ENCODE peak calls at places on chromosome 13, in seven cellular contexts. One of them, this sample, is unnamed.

GRCh38 chr13:108095036-108095435 is 120.3 kb downstream of the LIG4 start:
- DNase-seq in HCT116: no peak
- DNase-seq in transverse colon: no peak
- DNase-seq in body of pancreas: no peak
- DNase-seq in uterus: no peak
- DNase-seq in right lobe of liver: no peak
- DNase-seq in adrenal gland: no peak
- DNase-seq in this sample: no peak

GRCh38 chr13:47639716-47640447 is 361.2 kb downstream of the SUCLA2 start:
- DNase-seq in HCT116: no peak
- DNase-seq in transverse colon: no peak
- DNase-seq in body of pancreas: no peak
- DNase-seq in uterus: no peak
- DNase-seq in right lobe of liver: no peak
- DNase-seq in adrenal gland: no peak
- DNase-seq in this sample: no peak

GRCh38 chr13:111874981-111875380 is 192.0 kb upstream of the SOX1 start:
- DNase-seq in HCT116: no peak
- DNase-seq in transverse colon: no peak
- DNase-seq in body of pancreas: no peak
- DNase-seq in uterus: no peak
- DNase-seq in right lobe of liver: no peak
- DNase-seq in adrenal gland: no peak
- DNase-seq in this sample: no peak

GRCh38 chr13:37443538-37443937 is 155.0 kb downstream of the POSTN start:
- DNase-seq in HCT116: no peak
- DNase-seq in transverse colon: no peak
- DNase-seq in body of pancreas: no peak
- DNase-seq in uterus: no peak
- DNase-seq in right lobe of liver: no peak
- DNase-seq in adrenal gland: no peak
- DNase-seq in this sample: no peak

GRCh38 chr13:110628477-110628793 is 13.1 kb downstream of the NAXD start:
- DNase-seq in HCT116: no peak
- DNase-seq in transverse colon: peak
- DNase-seq in body of pancreas: peak
- DNase-seq in uterus: peak
- DNase-seq in right lobe of liver: no peak
- DNase-seq in adrenal gland: peak
- DNase-seq in this sample: peak

GRCh38 chr13:50357586-50358118 is 342.4 kb downstream of the KCNRG start:
- DNase-seq in HCT116: no peak
- DNase-seq in transverse colon: no peak
- DNase-seq in body of pancreas: peak
- DNase-seq in uterus: peak
- DNase-seq in right lobe of liver: no peak
- DNase-seq in adrenal gland: peak
- DNase-seq in this sample: peak

GRCh38 chr13:46492946-46493345 is 60.0 kb upstream of the LRCH1 start:
- DNase-seq in HCT116: peak
- DNase-seq in transverse colon: no peak
- DNase-seq in body of pancreas: peak
- DNase-seq in uterus: no peak
- DNase-seq in right lobe of liver: no peak
- DNase-seq in adrenal gland: no peak
- DNase-seq in this sample: no peak

GRCh38 chr13:27053235-27053884 is 118.3 kb downstream of the USP12 start:
- DNase-seq in HCT116: no peak
- DNase-seq in transverse colon: no peak
- DNase-seq in body of pancreas: no peak
- DNase-seq in uterus: no peak
- DNase-seq in right lobe of liver: no peak
- DNase-seq in adrenal gland: no peak
- DNase-seq in this sample: no peak

GRCh38 chr13:91174886-91175501 is 172.5 kb upstream of the MIR17HG start:
- DNase-seq in HCT116: no peak
- DNase-seq in transverse colon: no peak
- DNase-seq in body of pancreas: peak
- DNase-seq in uterus: no peak
- DNase-seq in right lobe of liver: no peak
- DNase-seq in adrenal gland: no peak
- DNase-seq in this sample: no peak

GRCh38 chr13:40666905-40667621 is 622 bp upstream of the FOXO1 start:
- DNase-seq in HCT116: no peak
- DNase-seq in transverse colon: peak
- DNase-seq in body of pancreas: peak
- DNase-seq in uterus: peak
- DNase-seq in right lobe of liver: peak
- DNase-seq in adrenal gland: peak
- DNase-seq in this sample: peak

GRCh38 chr13:96379967-96380366 is 290.1 kb downstream of the HS6ST3 start:
- DNase-seq in HCT116: no peak
- DNase-seq in transverse colon: no peak
- DNase-seq in body of pancreas: no peak
- DNase-seq in uterus: no peak
- DNase-seq in right lobe of liver: no peak
- DNase-seq in adrenal gland: no peak
- DNase-seq in this sample: no peak

GRCh38 chr13:103007427-103007762 is 58.8 kb downstream of the SLC10A2 start:
- DNase-seq in HCT116: no peak
- DNase-seq in transverse colon: no peak
- DNase-seq in body of pancreas: no peak
- DNase-seq in uterus: no peak
- DNase-seq in right lobe of liver: no peak
- DNase-seq in adrenal gland: no peak
- DNase-seq in this sample: no peak

GRCh38 chr13:100797921-100798320 is 123.3 kb upstream of the TMTC4 start:
- DNase-seq in HCT116: no peak
- DNase-seq in transverse colon: no peak
- DNase-seq in body of pancreas: no peak
- DNase-seq in uterus: no peak
- DNase-seq in right lobe of liver: no peak
- DNase-seq in adrenal gland: no peak
- DNase-seq in this sample: no peak

GRCh38 chr13:23610966-23611486 is 40.8 kb downstream of the TNFRSF19 start:
- DNase-seq in HCT116: no peak
- DNase-seq in transverse colon: no peak
- DNase-seq in body of pancreas: no peak
- DNase-seq in uterus: peak
- DNase-seq in right lobe of liver: no peak
- DNase-seq in adrenal gland: no peak
- DNase-seq in this sample: no peak

GRCh38 chr13:30808600-30808999 is 73.3 kb downstream of the ALOX5AP start:
- DNase-seq in HCT116: no peak
- DNase-seq in transverse colon: no peak
- DNase-seq in body of pancreas: no peak
- DNase-seq in uterus: no peak
- DNase-seq in right lobe of liver: no peak
- DNase-seq in adrenal gland: no peak
- DNase-seq in this sample: peak

GRCh38 chr13:19927117-19927734 is 31.3 kb upstream of the ZMYM2 start:
- DNase-seq in HCT116: peak
- DNase-seq in transverse colon: no peak
- DNase-seq in body of pancreas: no peak
- DNase-seq in uterus: no peak
- DNase-seq in right lobe of liver: no peak
- DNase-seq in adrenal gland: no peak
- DNase-seq in this sample: no peak

GRCh38 chr13:28097503-28097902 is 2.9 kb downstream of the FLT3 start:
- DNase-seq in HCT116: no peak
- DNase-seq in transverse colon: no peak
- DNase-seq in body of pancreas: no peak
- DNase-seq in uterus: no peak
- DNase-seq in right lobe of liver: no peak
- DNase-seq in adrenal gland: no peak
- DNase-seq in this sample: no peak

GRCh38 chr13:80374453-80374852 is 33.5 kb upstream of the SPRY2 start:
- DNase-seq in HCT116: no peak
- DNase-seq in transverse colon: no peak
- DNase-seq in body of pancreas: peak
- DNase-seq in uterus: peak
- DNase-seq in right lobe of liver: no peak
- DNase-seq in adrenal gland: no peak
- DNase-seq in this sample: peak

GRCh38 chr13:21689097-21689496 is 18.2 kb downstream of the FGF9 start:
- DNase-seq in HCT116: no peak
- DNase-seq in transverse colon: no peak
- DNase-seq in body of pancreas: no peak
- DNase-seq in uterus: no peak
- DNase-seq in right lobe of liver: no peak
- DNase-seq in adrenal gland: no peak
- DNase-seq in this sample: no peak
- H3K4me3 ChIP-seq in HCT116: no peak
- H3K4me3 ChIP-seq in transverse colon: no peak
- H3K4me3 ChIP-seq in body of pancreas: no peak
- H3K4me3 ChIP-seq in uterus: no peak
- H3K4me3 ChIP-seq in right lobe of liver: no peak
- H3K4me3 ChIP-seq in adrenal gland: no peak
- H3K4me3 ChIP-seq in this sample: no peak

GRCh38 chr13:49213997-49214916 is 5.9 kb upstream of the MLNR start:
- DNase-seq in HCT116: no peak
- DNase-seq in transverse colon: no peak
- DNase-seq in body of pancreas: no peak
- DNase-seq in uterus: no peak
- DNase-seq in right lobe of liver: no peak
- DNase-seq in adrenal gland: no peak
- DNase-seq in this sample: no peak

GRCh38 chr13:49217962-49218492 is 2.1 kb upstream of the MLNR start:
- DNase-seq in HCT116: no peak
- DNase-seq in transverse colon: no peak
- DNase-seq in body of pancreas: no peak
- DNase-seq in uterus: no peak
- DNase-seq in right lobe of liver: no peak
- DNase-seq in adrenal gland: no peak
- DNase-seq in this sample: no peak

GRCh38 chr13:49213539-49213938 is 6.6 kb upstream of the MLNR start:
- DNase-seq in HCT116: no peak
- DNase-seq in transverse colon: no peak
- DNase-seq in body of pancreas: no peak
- DNase-seq in uterus: no peak
- DNase-seq in right lobe of liver: no peak
- DNase-seq in adrenal gland: no peak
- DNase-seq in this sample: no peak

GRCh38 chr13:49216334-49216733 is 3.8 kb upstream of the MLNR start:
- DNase-seq in HCT116: no peak
- DNase-seq in transverse colon: no peak
- DNase-seq in body of pancreas: no peak
- DNase-seq in uterus: no peak
- DNase-seq in right lobe of liver: no peak
- DNase-seq in adrenal gland: no peak
- DNase-seq in this sample: no peak

GRCh38 chr13:49214917-49215376 is 5.2 kb upstream of the MLNR start:
- DNase-seq in HCT116: peak
- DNase-seq in transverse colon: peak
- DNase-seq in body of pancreas: peak
- DNase-seq in uterus: no peak
- DNase-seq in right lobe of liver: peak
- DNase-seq in adrenal gland: peak
- DNase-seq in this sample: no peak
- TF ChIP-seq POLR2A in HCT116: no peak
- TF ChIP-seq POLR2A in transverse colon: no peak
- TF ChIP-seq POLR2A in body of pancreas: no peak
- TF ChIP-seq POLR2A in uterus: no peak
- TF ChIP-seq POLR2A in right lobe of liver: no peak
- TF ChIP-seq POLR2A in adrenal gland: no peak
- TF ChIP-seq POLR2A in this sample: no peak

DNA sequence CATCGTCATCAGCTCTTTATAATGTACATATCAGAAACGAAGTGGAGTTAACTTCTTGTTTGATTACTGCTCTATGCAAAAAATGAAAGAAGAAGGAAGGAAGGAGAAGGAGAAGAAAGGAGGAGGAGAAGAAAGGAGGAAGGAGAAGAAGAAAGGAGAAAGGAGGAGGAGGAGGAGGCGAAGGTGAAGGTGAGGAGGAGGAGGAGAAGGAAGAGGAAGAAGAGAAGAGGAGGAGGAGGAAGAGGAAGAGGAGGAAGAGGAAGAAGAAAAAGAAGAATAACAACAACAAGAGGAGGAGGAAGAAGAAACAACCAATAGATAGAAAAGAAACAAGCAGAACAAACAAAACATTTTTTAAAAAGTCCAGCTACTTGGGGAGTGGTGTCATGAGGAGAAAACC is 13.1 kb downstream of the NUFIP1 start:
- DNase-seq in HCT116: no peak
- DNase-seq in transverse colon: no peak
- DNase-seq in body of pancreas: no peak
- DNase-seq in uterus: no peak
- DNase-seq in right lobe of liver: no peak
- DNase-seq in adrenal gland: no peak
- DNase-seq in this sample: no peak
- H3K4me3 ChIP-seq in HCT116: no peak
- H3K4me3 ChIP-seq in transverse colon: no peak
- H3K4me3 ChIP-seq in body of pancreas: no peak
- H3K4me3 ChIP-seq in uterus: no peak
- H3K4me3 ChIP-seq in right lobe of liver: no peak
- H3K4me3 ChIP-seq in adrenal gland: no peak
- H3K4me3 ChIP-seq in this sample: no peak

DNA sequence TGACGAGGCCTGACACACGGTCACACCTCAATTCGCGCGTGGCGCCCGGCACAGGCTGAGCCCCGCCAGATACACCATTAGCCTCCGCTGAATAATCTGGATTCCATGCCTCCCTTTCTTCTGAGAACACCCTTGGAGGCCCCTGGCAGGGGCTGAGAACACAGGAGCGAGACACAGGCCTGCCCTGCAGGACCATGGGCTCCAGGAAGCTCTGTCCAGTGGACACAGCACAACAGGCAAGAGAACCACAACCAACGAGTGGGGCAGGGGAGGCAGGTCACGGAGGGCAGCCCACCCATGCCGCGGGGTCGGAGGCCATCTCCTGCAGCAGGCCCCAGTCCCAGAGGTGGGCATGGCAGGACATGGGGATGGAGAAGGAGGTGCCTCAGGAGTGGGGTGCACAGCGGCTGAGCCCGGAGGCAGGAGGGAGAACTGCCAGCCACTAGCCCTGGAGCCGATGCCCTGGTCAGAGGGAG is 75.8 kb upstream of the C13orf46 start:
- DNase-seq in HCT116: no peak
- DNase-seq in transverse colon: no peak
- DNase-seq in body of pancreas: no peak
- DNase-seq in uterus: no peak
- DNase-seq in right lobe of liver: no peak
- DNase-seq in adrenal gland: no peak
- DNase-seq in this sample: no peak
- TF ChIP-seq POLR2A in HCT116: no peak
- TF ChIP-seq POLR2A in transverse colon: no peak
- TF ChIP-seq POLR2A in body of pancreas: no peak
- TF ChIP-seq POLR2A in uterus: no peak
- TF ChIP-seq POLR2A in right lobe of liver: no peak
- TF ChIP-seq POLR2A in adrenal gland: no peak
- TF ChIP-seq POLR2A in this sample: no peak